ENCODE peak calls at places on chromosomes 1 and 21, in six cellular contexts. W is HCT116; X is body of pancreas; G is adrenal gland; C is cardiac muscle cell; O is naive thymus-derived CD4-positive, alpha-beta T cell. L is an unnamed sample.

GRCh38 chr1:32342704-32343103 is 6.7 kb upstream of the MARCKSL1 start:
- DNase-seq in W (no peak), X (no peak), G (no peak), C (no peak), O (no peak), L (no peak)

GRCh38 chr1:151401125-151401788 is 1.9 kb downstream of the PSMB4 start:
- DNase-seq in W (no peak), X (no peak), G (no peak), C (no peak), O (no peak), L (no peak)

GRCh38 chr1:86692636-86693035 is 11.7 kb upstream of the SH3GLB1 start:
- DNase-seq in W (no peak), X (no peak), G (no peak), C (no peak), O (no peak), L (no peak)

GRCh38 chr1:198686069-198686728 is 47.4 kb downstream of the PTPRC start:
- DNase-seq in W (peak; percentile 26), X (no peak), G (no peak), C (no peak), O (no peak), L (no peak)

GRCh38 chr1:229344937-229345684 is 2.3 kb upstream of the CCSAP start:
- DNase-seq in W (no peak), X (no peak), G (no peak), C (no peak), O (no peak), L (no peak)

GRCh38 chr1:207396360-207396759 is 57.8 kb upstream of the CR2 start:
- DNase-seq in W (no peak), X (no peak), G (no peak), C (no peak), O (no peak), L (no peak)

GRCh38 chr1:183209533-183210158 is 23.6 kb downstream of the LAMC2 start:
- DNase-seq in W (peak; percentile 51), X (no peak), G (peak; percentile 36), C (no peak), O (no peak), L (no peak)

GRCh38 chr1:154263465-154264332 is 8.7 kb upstream of the HAX1 start:
- DNase-seq in W (no peak), X (no peak), G (no peak), C (no peak), O (no peak), L (no peak)

GRCh38 chr1:191151321-191151807 is 673.7 kb upstream of the BRINP3 start:
- DNase-seq in W (no peak), X (no peak), G (no peak), C (no peak), O (no peak), L (no peak)

GRCh38 chr1:65469889-65470340 is 49.4 kb downstream of the LEPR start:
- DNase-seq in W (no peak), X (no peak), G (no peak), C (peak; percentile 1), O (no peak), L (no peak)

GRCh38 chr1:223828162-223828848 is 17.4 kb downstream of the TP53BP2 start:
- DNase-seq in W (no peak), X (no peak), G (no peak), C (no peak), O (no peak), L (no peak)
- H3K27ac ChIP-seq in W (no peak overlapping the region), X (no peak overlapping the region), G (no peak overlapping the region), C (no peak overlapping the region), O (no peak overlapping the region), L (no peak overlapping the region)

DNA sequence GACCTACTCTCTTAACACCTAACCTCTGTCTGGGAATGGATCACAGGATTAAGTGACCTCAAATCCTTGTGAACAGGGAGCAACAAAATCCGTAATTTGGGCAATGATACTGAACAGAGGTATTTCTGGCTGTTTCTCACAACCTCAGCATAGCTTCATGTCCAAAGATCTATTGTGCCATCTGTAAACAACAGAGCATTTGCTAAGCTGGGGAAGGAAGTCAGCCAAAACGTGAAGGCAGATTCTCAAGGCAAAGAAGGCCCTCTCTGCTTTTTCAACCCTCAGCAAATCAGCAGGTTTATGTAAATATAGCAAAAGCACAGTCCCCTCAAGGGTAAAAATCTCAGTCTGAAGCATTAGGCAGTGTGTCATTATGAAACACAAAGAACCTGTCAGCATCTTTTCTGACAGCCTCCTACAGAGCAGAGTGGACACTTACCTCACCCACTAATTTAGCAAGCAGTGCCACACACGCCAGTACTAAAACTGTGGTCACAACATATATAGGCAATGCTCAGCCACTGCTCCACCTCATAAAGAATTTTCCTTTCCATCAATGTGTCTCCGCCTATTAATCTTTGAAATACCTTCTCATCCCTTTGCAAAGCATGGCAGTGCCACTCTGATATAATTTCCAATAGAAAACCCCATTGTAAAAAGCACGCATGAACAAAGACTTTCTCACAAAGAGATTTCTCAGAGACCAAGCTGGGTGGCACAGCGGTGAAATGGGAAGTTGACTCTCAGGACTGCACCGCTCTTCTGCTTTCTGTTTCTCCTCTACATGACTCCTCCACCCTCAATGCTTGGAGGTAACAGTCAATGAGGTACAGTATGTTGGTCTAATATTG is 188.0 kb downstream of the RERE start:
- DNase-seq in W (no peak), X (no peak), G (no peak), C (peak; percentile 42), O (no peak), L (no peak)
- H3K4me1 ChIP-seq in W (peaks cover 18% of the 10 kb centered on the region), X (peaks cover 30% of the 10 kb centered on the region), G (peaks cover 29% of the 10 kb centered on the region), C (peaks cover 59% of the 10 kb centered on the region), O (peaks cover 13% of the 10 kb centered on the region), L (peaks cover 7% of the 10 kb centered on the region)

GRCh38 chr1:170354216-170354615 is 177.8 kb upstream of the GORAB start:
- DNase-seq in W (no peak), X (no peak), G (no peak), C (no peak), O (no peak), L (no peak)
- H3K27ac ChIP-seq in W (no peak overlapping the region), X (no peak overlapping the region), G (no peak overlapping the region), C (no peak overlapping the region), O (no peak overlapping the region), L (no peak overlapping the region)

GRCh38 chr1:158022554-158023278 is 29.3 kb downstream of the KIRREL1 start:
- DNase-seq in W (no peak), X (no peak), G (no peak), C (no peak), O (no peak), L (peak; percentile 60)
- H3K4me1 ChIP-seq in W (peaks cover 54% of the 10 kb centered on the region), X (peaks cover 39% of the 10 kb centered on the region), G (peaks cover 84% of the 10 kb centered on the region), C (peaks cover 18% of the 10 kb centered on the region), O (no peaks in the 10 kb centered on the region), L (peaks cover 31% of the 10 kb centered on the region)

GRCh38 chr1:111183681-111184080 is 16.8 kb downstream of the DENND2D start:
- DNase-seq in W (no peak), X (no peak), G (no peak), C (no peak), O (no peak), L (no peak)
- H3K27ac ChIP-seq in W (no peak overlapping the region), X (no peak overlapping the region), G (no peak overlapping the region), C (no peak overlapping the region), O (peak overlapping the region; percentile 31), L (no peak overlapping the region)

DNA sequence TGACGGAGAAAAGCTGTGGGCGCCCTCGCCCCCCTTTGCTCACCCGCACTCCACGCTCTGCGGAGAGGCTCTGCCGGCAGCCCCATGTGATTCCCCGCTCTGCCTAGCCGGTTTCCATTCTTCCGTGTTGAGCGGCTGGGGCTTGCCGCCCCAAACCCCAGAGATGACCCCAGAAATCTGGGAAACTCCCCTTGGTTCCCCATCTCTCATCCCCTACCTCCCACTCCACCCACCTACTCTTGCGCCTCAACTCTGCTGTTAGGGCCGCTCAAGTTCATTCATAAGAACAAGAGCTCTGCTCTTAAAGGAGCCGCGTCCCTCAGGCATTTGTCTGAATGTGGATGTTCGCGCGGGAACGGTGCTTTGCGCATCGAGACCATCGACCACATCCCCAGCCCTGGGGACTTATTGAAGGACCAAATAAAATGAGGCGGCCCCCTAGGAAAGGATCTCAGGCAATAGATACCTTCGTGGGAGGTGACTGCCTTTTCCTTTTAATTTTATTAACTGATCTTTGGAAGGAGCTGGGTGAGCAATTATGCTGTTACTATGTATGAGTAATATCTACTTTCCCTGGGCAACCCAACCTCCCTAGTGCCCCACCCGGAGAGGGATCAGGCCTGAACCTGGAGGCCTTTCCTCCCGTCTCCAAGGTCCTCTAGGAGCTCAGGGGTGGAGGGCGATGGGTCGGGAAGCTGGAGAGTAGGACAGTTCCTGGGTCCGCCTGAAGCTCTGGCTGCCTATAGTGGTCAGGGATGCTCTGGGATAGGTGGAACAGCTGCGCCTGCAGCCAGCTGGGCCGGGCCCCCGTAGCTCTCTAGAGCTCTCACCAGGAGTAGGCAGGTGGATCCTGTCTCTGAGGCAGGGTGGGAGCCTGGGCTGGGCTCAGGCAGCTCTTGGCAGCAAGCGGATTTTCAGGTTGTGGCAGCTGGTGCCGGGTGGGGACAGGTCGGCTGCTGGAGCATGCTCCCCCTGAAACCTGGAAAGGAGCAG is 898 bp downstream of the MFSD2A start:
- DNase-seq in W (peak; percentile 18), X (peak; percentile 23), G (no peak), C (peak; percentile 44), O (peak; percentile 28), L (no peak)
- H3K4me1 ChIP-seq in W (peaks cover 23% of the 10 kb centered on the region), X (peaks cover 20% of the 10 kb centered on the region), G (peaks cover 12% of the 10 kb centered on the region), C (no peaks in the 10 kb centered on the region), O (peaks cover 20% of the 10 kb centered on the region), L (peaks cover 13% of the 10 kb centered on the region)

DNA sequence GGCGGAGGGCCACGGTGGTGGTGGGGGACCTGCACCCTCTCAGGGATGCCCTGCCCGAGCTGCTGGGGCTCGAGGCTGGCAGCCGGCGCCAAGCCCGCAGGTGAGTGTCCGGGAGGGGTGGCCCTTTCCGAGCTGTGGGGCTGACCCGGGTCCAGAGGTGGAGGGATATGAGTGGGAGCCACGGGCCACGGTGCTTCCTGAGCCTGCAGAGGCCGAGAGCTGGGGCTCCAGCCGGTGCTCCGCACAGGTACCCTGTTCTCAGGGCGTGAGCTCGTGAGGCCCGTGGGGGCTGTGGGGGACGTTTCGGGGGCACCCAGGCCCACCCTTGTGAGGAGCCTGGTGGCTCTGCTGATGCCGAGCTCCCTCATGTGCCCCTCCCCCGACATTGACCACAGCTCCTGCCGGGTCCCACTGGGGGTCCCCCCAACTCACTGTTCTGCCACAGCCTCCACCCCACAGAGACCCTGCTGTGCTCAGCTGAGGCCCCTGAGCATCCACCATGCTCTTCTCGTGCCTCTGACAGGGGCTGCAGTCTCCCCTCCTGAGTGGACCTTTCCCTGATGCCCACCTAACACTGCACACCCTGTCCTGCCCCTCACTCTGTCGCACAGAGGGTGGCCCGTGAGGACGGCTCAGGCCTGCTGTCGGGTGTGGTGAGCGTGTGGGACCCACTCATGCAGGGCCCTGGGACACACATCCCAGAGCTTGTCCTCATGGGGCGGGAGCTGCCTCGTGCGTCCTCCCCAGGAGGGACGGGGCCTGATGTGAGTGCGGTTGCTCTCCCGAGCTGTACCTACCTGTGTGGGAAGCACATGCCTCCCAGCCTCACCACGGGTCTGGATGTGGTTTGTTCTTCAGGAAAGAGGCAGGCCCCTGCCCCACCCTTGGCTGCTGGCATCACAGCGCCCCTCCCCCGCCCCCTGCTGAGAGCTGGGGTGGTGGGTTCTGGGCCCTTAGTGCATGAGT is 27.5 kb downstream of the SLX9 start:
- DNase-seq in W (no peak), X (no peak), G (no peak), C (no peak), O (no peak), L (no peak)
- H3K27ac ChIP-seq in W (no peak overlapping the region), X (no peak overlapping the region), G (no peak overlapping the region), C (peak overlapping the region; percentile 45), O (no peak overlapping the region), L (peak overlapping the region; percentile 59)

GRCh38 chr1:1072299-1072848 is 1.7 kb downstream of the RNF223 start:
- DNase-seq in W (no peak), X (no peak), G (no peak), C (no peak), O (no peak), L (no peak)
- H3K4me1 ChIP-seq in W (peaks cover 63% of the 10 kb centered on the region), X (peaks cover 24% of the 10 kb centered on the region), G (peaks cover 5% of the 10 kb centered on the region), C (no peaks in the 10 kb centered on the region), O (peaks cover 6% of the 10 kb centered on the region), L (no peaks in the 10 kb centered on the region)